ENCODE peak calls at places on chromosome 21, in ten cellular contexts. P is neuronal stem cell; F is endodermal cell; R is CD4-positive, alpha-beta memory T cell; C is psoas muscle; G is GM12878; V is pancreas; A is right cardiac atrium; I is Peyer's patch; J is heart right ventricle. Y is an unnamed sample. For H3K4me1, the result is how much of the 10 kb centered on the place peaks cover.

GRCh38 chr21:29928537-29928936 is 11.3 kb downstream of the GRIK1 start:
- DNase-seq in C (no peak), G (no peak), F (peak), V (no peak), R (no peak), A (no peak), J (no peak), P (no peak), I (no peak), Y (no peak)

GRCh38 chr21:14382486-14382834 is 486 bp downstream of the HSPA13 start:
- DNase-seq in V (no peak), R (no peak), P (no peak), A (no peak), I (peak), J (peak), F (no peak), C (no peak), G (no peak), Y (peak)

GRCh38 chr21:31922881-31923280 is 50.1 kb downstream of the HUNK start:
- DNase-seq in V (no peak), J (no peak), I (no peak), C (no peak), F (peak), A (no peak), G (no peak), R (no peak), P (no peak), Y (no peak)

GRCh38 chr21:33836408-33836807 is 79.2 kb downstream of the ATP5PO start:
- DNase-seq in G (no peak), R (no peak), F (no peak), C (no peak), V (no peak), A (peak), J (no peak), P (no peak), I (no peak), Y (no peak)

GRCh38 chr21:33078907-33079582 is 9.1 kb downstream of the OLIG1 start:
- DNase-seq in C (no peak), G (peak), F (no peak), I (no peak), V (no peak), A (no peak), J (no peak), P (no peak), R (no peak), Y (no peak)

GRCh38 chr21:44300262-44300959 is 558 bp downstream of the PFKL start:
- DNase-seq in I (peak), F (peak), P (no peak), V (peak), A (peak), J (peak), R (peak), C (peak), G (no peak), Y (peak)

GRCh38 chr21:29092102-29092959 is 18.9 kb upstream of the CCT8 start:
- DNase-seq in C (no peak), I (no peak), G (no peak), P (no peak), V (no peak), A (no peak), F (no peak), R (no peak), J (no peak), Y (no peak)

GRCh38 chr21:22536511-22536910 is 1538.3 kb downstream of the NCAM2 start:
- DNase-seq in J (no peak), G (no peak), A (no peak), C (no peak), I (no peak), V (no peak), F (no peak), R (no peak), P (no peak), Y (no peak)

GRCh38 chr21:35559128-35559831 is 501.0 kb downstream of the SETD4 start:
- DNase-seq in F (no peak), P (no peak), G (no peak), J (no peak), A (no peak), R (no peak), I (no peak), V (no peak), C (no peak), Y (no peak)

GRCh38 chr21:27681841-27682240 is 715.0 kb upstream of the ADAMTS5 start:
- DNase-seq in V (no peak), F (no peak), G (no peak), R (no peak), P (no peak), C (no peak), A (no peak), J (no peak), I (no peak), Y (no peak)

GRCh38 chr21:38289697-38290096 is 32.9 kb downstream of the KCNJ15 start:
- DNase-seq in P (no peak), F (no peak), G (no peak), I (no peak), C (no peak), R (no peak), A (no peak), J (no peak), V (no peak), Y (no peak)

GRCh38 chr21:45790427-45790826 is 146.9 kb downstream of the PCBP3 start:
- DNase-seq in P (no peak), G (no peak), F (no peak), J (no peak), I (no peak), V (no peak), C (no peak), R (no peak), A (no peak), Y (no peak)

GRCh38 chr21:45794040-45794439 is 150.5 kb downstream of the PCBP3 start:
- DNase-seq in P (no peak), I (no peak), V (no peak), R (no peak), F (no peak), C (no peak), A (no peak), G (no peak), J (no peak), Y (no peak)

GRCh38 chr21:45788635-45789506 is 145.3 kb downstream of the PCBP3 start:
- DNase-seq in P (no peak), F (no peak), R (no peak), I (no peak), A (no peak), V (no peak), J (no peak), G (no peak), C (no peak), Y (no peak)

GRCh38 chr21:45792682-45793383 is 149.3 kb downstream of the PCBP3 start:
- DNase-seq in P (no peak), I (no peak), C (no peak), F (no peak), R (no peak), A (no peak), J (no peak), G (no peak), V (no peak), Y (no peak)

GRCh38 chr21:45791562-45792418 is 148.3 kb downstream of the PCBP3 start:
- DNase-seq in I (no peak), F (no peak), A (no peak), P (no peak), V (no peak), G (no peak), R (no peak), C (no peak), J (no peak), Y (no peak)
- H3K4me3 ChIP-seq in I (no peak), F (no peak), A (no peak), P (no peak), V (no peak), G (no peak), R (no peak), C (no peak), J (no peak), Y (no peak)

GRCh38 chr21:41500931-41501381 is 7.0 kb downstream of the TMPRSS2 start:
- DNase-seq in J (no peak), R (no peak), P (no peak), G (no peak), V (no peak), C (no peak), F (no peak), A (no peak), I (no peak), Y (peak)

GRCh38 chr21:41500354-41500753 is 7.6 kb downstream of the TMPRSS2 start:
- DNase-seq in V (no peak), J (no peak), G (no peak), I (no peak), A (no peak), R (no peak), F (no peak), C (no peak), P (no peak), Y (no peak)

GRCh38 chr21:41501919-41502318 is 6.0 kb downstream of the TMPRSS2 start:
- DNase-seq in V (no peak), I (no peak), A (no peak), F (no peak), R (no peak), P (no peak), C (no peak), G (no peak), J (no peak), Y (no peak)

GRCh38 chr21:41497836-41498235 is 10.1 kb downstream of the TMPRSS2 start:
- DNase-seq in G (no peak), A (no peak), J (no peak), F (no peak), R (no peak), P (no peak), C (no peak), V (no peak), I (no peak), Y (no peak)

DNA sequence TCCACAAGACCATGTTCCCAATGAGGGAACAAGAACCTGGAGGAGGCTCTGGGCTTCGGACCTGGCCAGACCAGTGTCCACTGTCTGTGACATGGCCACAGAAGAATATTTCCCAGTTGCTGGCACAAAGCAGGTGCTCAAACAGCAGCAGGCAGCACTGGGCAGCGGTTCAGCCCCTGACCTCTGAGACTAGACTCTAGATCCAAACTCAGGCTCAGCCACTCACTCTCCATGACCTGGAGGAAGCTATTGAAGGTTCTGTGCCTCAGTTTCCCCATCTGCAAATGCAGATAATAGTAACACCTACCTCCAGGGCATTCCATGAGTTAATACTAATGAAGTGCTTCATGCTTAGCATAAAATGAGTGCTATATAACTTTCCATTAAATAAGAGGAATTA is 8.0 kb downstream of the TMPRSS2 start:
- DNase-seq in G (no peak), I (no peak), F (no peak), P (no peak), C (no peak), J (no peak), V (no peak), R (no peak), A (no peak), Y (no peak)
- H3K4me1 ChIP-seq in G (under half), I (under half), F (under half), P (under half), C (under half), J (under half), V (half or more), R (under half), A (under half), Y (under half)

DNA sequence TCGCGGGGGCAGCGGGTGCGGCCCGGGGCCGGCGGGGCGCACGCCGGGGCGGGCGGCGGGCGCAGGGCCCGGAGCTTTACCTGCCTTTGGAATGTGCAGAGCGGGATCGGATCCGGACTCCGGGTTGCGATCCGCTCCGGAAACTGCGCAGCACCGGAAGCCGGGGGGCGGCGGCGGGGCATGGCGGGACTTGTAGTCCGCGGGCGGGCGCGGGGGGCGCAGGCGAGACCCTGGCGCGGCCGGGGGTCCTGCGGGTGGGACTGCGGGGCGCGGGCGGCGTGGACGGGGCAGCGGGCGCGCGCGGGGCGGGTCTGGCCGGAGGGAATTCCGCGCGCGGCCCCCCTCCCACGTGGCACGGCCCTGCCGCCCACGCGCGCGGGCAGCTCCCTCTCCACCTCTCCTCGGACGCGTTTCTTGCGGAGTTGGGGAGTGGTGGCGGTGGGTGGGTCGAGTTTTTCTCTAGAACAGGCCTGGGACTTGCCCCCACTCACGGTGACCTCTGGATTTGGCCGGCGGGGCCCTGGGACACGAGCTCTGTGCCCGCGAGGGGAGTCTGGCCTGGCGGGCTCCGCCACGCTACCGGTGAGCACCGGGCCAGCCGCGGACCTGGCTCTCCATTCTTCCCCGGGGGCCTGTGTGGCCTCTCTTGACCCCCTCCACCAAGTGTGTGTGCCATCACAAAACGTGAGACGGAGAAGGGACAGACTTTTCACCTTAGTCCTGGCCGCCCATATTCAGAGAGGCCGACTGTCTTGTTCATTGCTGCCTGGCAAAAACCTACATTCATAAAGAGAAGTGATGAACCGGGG is at the start of gene PRDM15:
- DNase-seq in C (peak), P (peak), G (no peak), R (peak), I (peak), J (peak), V (peak), F (peak), A (peak), Y (peak)
- H3K4me3 ChIP-seq in C (peak), P (peak), G (peak), R (peak), I (peak), J (peak), V (peak), F (peak), A (peak), Y (peak)

GRCh38 chr21:46061950-46062349 is 36.0 kb upstream of the COL6A2 start:
- DNase-seq in F (peak), V (no peak), J (no peak), R (no peak), C (no peak), A (no peak), P (no peak), I (no peak), G (no peak), Y (no peak)
- H3K4me1 ChIP-seq in F (under half), V (under half), J (under half), R (under half), C (under half), A (under half), P (under half), I (under half), G (under half), Y (under half)

DNA sequence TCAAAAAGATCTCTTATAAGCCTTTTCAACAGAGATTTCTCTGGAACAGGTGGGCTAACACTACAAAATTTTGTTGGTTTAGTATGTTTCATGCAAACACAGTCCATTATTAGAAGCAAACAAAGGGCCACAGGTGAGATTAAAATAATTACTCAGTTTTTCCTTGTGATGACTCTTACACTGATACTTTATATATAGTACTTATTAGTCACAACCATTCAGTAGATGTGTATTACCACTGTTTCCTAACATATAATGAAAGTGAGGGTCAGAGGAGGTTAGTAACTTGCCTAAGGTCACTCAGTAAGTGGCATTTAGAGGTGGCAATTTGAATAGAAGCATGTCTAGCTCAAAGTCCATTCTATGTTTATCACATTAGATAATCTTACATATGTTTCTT is 44.2 kb downstream of the CYYR1 start:
- DNase-seq in P (no peak), J (no peak), F (no peak), C (no peak), I (no peak), G (no peak), V (no peak), A (no peak), R (no peak), Y (no peak)
- H3K4me3 ChIP-seq in P (no peak), J (no peak), F (no peak), C (no peak), I (no peak), G (no peak), V (no peak), A (no peak), R (no peak), Y (no peak)

Y was measured in mucosa of descending colon.